ENCODE peak calls at places on chromosome 12, in seven cellular contexts. Z is activated T-helper 1 cell treated with anti-CD3 and anti-CD28 coated beads, Interleukin-12 subunit alpha, Interleukin-12 subunit beta, Interleukin-2, Interleukin-4 antibody, amounts not matched to agents 30 ng/mL and 10 ng/mL and 1 ng/mL, durations not matched to agents 14 hours and 24 hours and 36 hours; I is NCI-H748 treated with DMSO at 0.1 percent for 48 hours; L is HEK293T; N is T-helper 2 cell; K is activated CD4-positive, alpha-beta T cell treated with anti-CD3 and anti-CD28 coated beads, Interleukin-2, amount 10 ng/mL, durations not matched to agents 7 days and 5 days; P is stimulated activated CD4-positive, alpha-beta T cell treated with anti-CD3 and anti-CD28 coated beads, Interleukin-1b, Interleukin-23, amount 100 ng/mL, for 4 hours. M is an unnamed sample.

GRCh38 chr12:7667025-7667575 is 1.4 kb upstream of the APOBEC1 start:
- DNase-seq in Z (no peak), I (no peak), L (peak), N (no peak), K (no peak), P (no peak), M (no peak)

GRCh38 chr12:123707466-123707865 is 4.7 kb upstream of the ATP6V0A2 start:
- DNase-seq in Z (no peak), I (no peak), L (no peak), N (no peak), K (no peak), P (no peak), M (no peak)

GRCh38 chr12:120996133-120996746 is 17.9 kb downstream of the HNF1A start:
- DNase-seq in Z (no peak), I (no peak), L (no peak), N (no peak), K (no peak), P (no peak), M (no peak)

GRCh38 chr12:6280053-6280469 is 30.4 kb upstream of the PLEKHG6 start:
- DNase-seq in Z (no peak), I (no peak), L (no peak), N (no peak), K (no peak), P (no peak), M (peak)

GRCh38 chr12:56122637-56123036 is 4.6 kb downstream of the ZC3H10 start:
- DNase-seq in Z (no peak), I (no peak), L (no peak), N (no peak), K (no peak), P (no peak), M (no peak)

GRCh38 chr12:85016423-85016822 is 19.7 kb downstream of the TSPAN19 start:
- DNase-seq in Z (no peak), I (no peak), L (no peak), N (no peak), K (no peak), P (no peak), M (no peak)

GRCh38 chr12:13000935-13001724 is 1.1 kb upstream of the HEBP1 start:
- DNase-seq in Z (peak), I (no peak), L (peak), N (peak), K (peak), P (peak), M (peak)

GRCh38 chr12:6925543-6926279 is 2.0 kb upstream of the ATN1 start:
- DNase-seq in Z (no peak), I (no peak), L (no peak), N (no peak), K (no peak), P (no peak), M (peak)

GRCh38 chr12:27462851-27463250 is 16.3 kb downstream of the SMCO2 start:
- DNase-seq in Z (no peak), I (no peak), L (no peak), N (no peak), K (no peak), P (no peak), M (no peak)

GRCh38 chr12:47900101-47900479 is 4.7 kb downstream of the VDR start:
- DNase-seq in Z (no peak), I (no peak), L (no peak), N (no peak), K (no peak), P (no peak), M (no peak)

GRCh38 chr12:126663304-126664094 is 1598.3 kb downstream of the AACS start:
- DNase-seq in Z (no peak), I (peak), L (peak), N (no peak), K (no peak), P (no peak), M (no peak)

GRCh38 chr12:55624056-55624455 is 12.6 kb upstream of the OR10P1 start:
- DNase-seq in Z (no peak), I (no peak), L (no peak), N (no peak), K (no peak), P (no peak), M (no peak)

GRCh38 chr12:94839347-94839746 is 164.2 kb downstream of the NDUFA12 start:
- DNase-seq in Z (no peak), I (no peak), L (no peak), N (no peak), K (no peak), P (no peak), M (no peak)

GRCh38 chr12:109201496-109201885 is 85.1 kb downstream of the ACACB start:
- DNase-seq in Z (no peak), I (no peak), L (no peak), N (no peak), K (no peak), P (no peak), M (peak)

GRCh38 chr12:1533205-1533601 is 61.2 kb downstream of the FBXL14 start:
- DNase-seq in Z (peak), I (no peak), L (no peak), N (no peak), K (peak), P (no peak), M (no peak)

GRCh38 chr12:119178544-119179334 is at the start of gene HSPB8:
- DNase-seq in Z (no peak), I (peak), L (peak), N (no peak), K (no peak), P (no peak), M (peak)

GRCh38 chr12:102638777-102639176 is 158.4 kb upstream of the IGF1 start:
- DNase-seq in Z (no peak), I (no peak), L (no peak), N (no peak), K (no peak), P (no peak), M (no peak)

GRCh38 chr12:115204957-115205754 is 521.2 kb upstream of the TBX3 start:
- DNase-seq in Z (no peak), I (no peak), L (no peak), N (no peak), K (no peak), P (no peak), M (no peak)

GRCh38 chr12:27779416-27779815 is 617 bp upstream of the KLHL42 start:
- DNase-seq in Z (no peak), I (no peak), L (peak), N (no peak), K (no peak), P (no peak), M (peak)